ENCODE peak calls at places on chromosomes 6 and 20, in five cellular contexts. D is GM03348, X is GM20000, Z is COR-L47, J is KG1. V is an unnamed sample.

GRCh38 chr6:35259946-35260626 is 551 bp downstream of the ZNF76 start:
- DNase-seq in Z (no peak), X (peak), D (peak), J (peak), V (peak)

GRCh38 chr20:49865559-49865958 is 49.8 kb downstream of the SPATA2 start:
- DNase-seq in D (peak), Z (no peak), X (no peak), J (no peak), V (peak)

GRCh38 chr20:51529758-51530157 is 12.8 kb downstream of the NFATC2 start:
- DNase-seq in D (no peak), Z (no peak), X (no peak), J (no peak), V (no peak)

GRCh38 chr20:623704-624103 is 13.6 kb upstream of the TCF15 start:
- DNase-seq in X (no peak), Z (no peak), J (no peak), D (no peak), V (no peak)

GRCh38 chr6:52507557-52508260 is 69.2 kb downstream of the TRAM2 start:
- DNase-seq in Z (no peak), J (no peak), X (no peak), D (peak), V (peak)

GRCh38 chr6:79878142-79878748 is 69.1 kb downstream of the ELOVL4 start:
- DNase-seq in J (no peak), D (no peak), X (no peak), Z (no peak), V (no peak)

GRCh38 chr20:49758781-49759180 is 45.1 kb upstream of the B4GALT5 start:
- DNase-seq in J (no peak), X (no peak), Z (no peak), D (no peak), V (no peak)

GRCh38 chr6:22716721-22717120 is 147.4 kb downstream of the HDGFL1 start:
- DNase-seq in Z (no peak), D (no peak), J (no peak), X (no peak), V (no peak)

GRCh38 chr6:53041356-53041755 is 23.8 kb upstream of the FBXO9 start:
- DNase-seq in X (no peak), J (no peak), D (peak), Z (no peak), V (peak)

GRCh38 chr6:6584310-6585002 is 4.1 kb upstream of the LY86 start:
- DNase-seq in X (no peak), J (no peak), D (no peak), Z (no peak), V (no peak)

GRCh38 chr6:2961971-2962370 is 9.4 kb downstream of the SERPINB6 start:
- DNase-seq in Z (no peak), J (no peak), D (no peak), X (no peak), V (no peak)

GRCh38 chr6:150200428-150201105 is 57.7 kb downstream of the PPP1R14C start:
- DNase-seq in J (no peak), D (no peak), Z (no peak), X (no peak), V (no peak)

GRCh38 chr6:169993861-169994481 is 242.5 kb downstream of the ERMARD start:
- DNase-seq in Z (no peak), X (no peak), J (no peak), D (no peak), V (no peak)

GRCh38 chr20:5510446-5510845 is 193.7 kb upstream of the PROKR2 start:
- DNase-seq in J (no peak), X (no peak), D (no peak), Z (no peak), V (peak)

GRCh38 chr6:169890049-169890448 is 138.6 kb downstream of the ERMARD start:
- DNase-seq in X (no peak), D (no peak), Z (no peak), J (no peak), V (no peak)

GRCh38 chr6:155128971-155129370 is 133.9 kb downstream of the TIAM2 start:
- DNase-seq in J (no peak), Z (no peak), X (no peak), D (peak), V (peak)

GRCh38 chr6:21846541-21847451 is 253.2 kb downstream of the SOX4 start:
- DNase-seq in Z (peak), X (no peak), J (peak), D (no peak), V (no peak)

GRCh38 chr20:60512436-60512835 is 554.2 kb downstream of the CDH26 start:
- DNase-seq in Z (no peak), D (peak), X (no peak), J (no peak), V (peak)

GRCh38 chr6:30720738-30721197 is 616 bp downstream of the TUBB start:
- DNase-seq in Z (peak), X (peak), D (peak), J (no peak), V (peak)

GRCh38 chr6:133645000-133645619 is 243.8 kb upstream of the TCF21 start:
- DNase-seq in D (peak), Z (no peak), X (no peak), J (no peak), V (peak)

GRCh38 chr6:44805239-44805849 is 417.8 kb downstream of the CDC5L start:
- DNase-seq in D (peak), X (no peak), J (no peak), Z (no peak), V (peak)

GRCh38 chr6:166333172-166333995 is 9.0 kb downstream of the SFT2D1 start:
- DNase-seq in X (peak), J (peak), Z (no peak), D (no peak), V (no peak)

GRCh38 chr20:64041781-64042771 is 6.1 kb downstream of the C20orf204 start:
- DNase-seq in Z (no peak), X (no peak), J (no peak), D (no peak), V (no peak)

GRCh38 chr6:50333696-50334095 is 284.0 kb upstream of the DEFB112 start:
- DNase-seq in X (no peak), D (no peak), J (no peak), Z (no peak), V (no peak)

GRCh38 chr6:129748212-129748900 is 38.4 kb upstream of the ARHGAP18 start:
- DNase-seq in D (peak), Z (peak), X (peak), J (no peak), V (peak)

GRCh38 chr6:2893276-2893675 is 9.8 kb downstream of the SERPINB9 start:
- DNase-seq in X (no peak), Z (no peak), D (no peak), J (no peak), V (no peak)

GRCh38 chr6:20548264-20548663 is 14.0 kb downstream of the CDKAL1 start:
- DNase-seq in J (no peak), X (no peak), D (no peak), Z (no peak), V (no peak)

GRCh38 chr6:77397561-77397960 is 65.7 kb downstream of the HTR1B start:
- DNase-seq in X (no peak), Z (no peak), D (no peak), J (no peak), V (peak)

GRCh38 chr20:33273117-33273851 is 9.7 kb upstream of the BPIFB1 start:
- DNase-seq in Z (no peak), X (no peak), D (no peak), J (no peak), V (no peak)

GRCh38 chr6:147741419-147741818 is 232.9 kb downstream of the SAMD5 start:
- DNase-seq in X (no peak), D (no peak), Z (no peak), J (no peak), V (no peak)

GRCh38 chr6:18155864-18156396 is 708 bp downstream of the KDM1B start:
- DNase-seq in D (peak), Z (peak), X (peak), J (peak), V (peak)

GRCh38 chr6:132362318-132363185 is 38.7 kb downstream of the MOXD1 start:
- DNase-seq in J (no peak), D (no peak), Z (no peak), X (no peak), V (peak)

GRCh38 chr20:4252005-4252404 is 236.6 kb upstream of the RNF24 start:
- DNase-seq in Z (no peak), D (no peak), J (no peak), X (no peak), V (no peak)

GRCh38 chr6:29603456-29603855 is 18.5 kb downstream of the OR2H2 start:
- DNase-seq in J (no peak), D (no peak), X (no peak), Z (no peak), V (no peak)

GRCh38 chr6:26457407-26457795 is 354 bp upstream of the BTN2A1 start:
- DNase-seq in J (no peak), D (peak), Z (peak), X (no peak), V (peak)

GRCh38 chr20:16904751-16905150 is 156.6 kb downstream of the OTOR start:
- DNase-seq in D (no peak), J (no peak), X (no peak), Z (no peak), V (no peak)

GRCh38 chr6:149925253-149925973 is 2.5 kb upstream of the RAET1G start:
- DNase-seq in Z (no peak), J (no peak), D (peak), X (no peak), V (peak)

GRCh38 chr6:135281227-135281626 is 100.1 kb downstream of the MYB start:
- DNase-seq in D (no peak), X (no peak), J (no peak), Z (no peak), V (no peak)

V was measured in GM23248.